ENCODE peak calls at places on chromosomes 16 and 17, in five cellular contexts. R is HCT116, P is trophoblast cell, K is OCI-LY7, D is PC-3. F is an unnamed sample.

GRCh38 chr16:5504028-5504758 is 406.6 kb upstream of the EEF2KMT start:
- DNase-seq in R (no peak), P (no peak), K (no peak), D (no peak), F (no peak)

GRCh38 chr16:11025120-11025531 is 80.8 kb downstream of the CLEC16A start:
- DNase-seq in R (no peak), P (no peak), K (no peak), D (no peak), F (no peak)

GRCh38 chr16:12398029-12398735 is 405.5 kb downstream of the CPPED1 start:
- DNase-seq in R (no peak), P (no peak), K (no peak), D (no peak), F (no peak)

GRCh38 chr16:56424791-56425438 is 430 bp downstream of the AMFR start:
- DNase-seq in R (no peak), P (no peak), K (no peak), D (no peak), F (no peak)

GRCh38 chr16:12271006-12271405 is 294.5 kb downstream of the SNX29 start:
- DNase-seq in R (peak; percentile 12), P (peak; percentile 54), K (peak; percentile 66), D (peak; percentile 56), F (peak; percentile 19)

GRCh38 chr17:81110488-81111040 is 54.7 kb upstream of the PVALEF start:
- DNase-seq in R (no peak), P (no peak), K (no peak), D (no peak), F (no peak)

GRCh38 chr16:84925092-84925772 is 86.1 kb downstream of the ZDHHC7 start:
- DNase-seq in R (peak; percentile 35), P (peak; percentile 23), K (peak; percentile 70), D (peak; percentile 55), F (no peak)

GRCh38 chr16:66427036-66427446 is at the start of gene BEAN1:
- DNase-seq in R (no peak), P (peak; percentile 31), K (no peak), D (peak; percentile 17), F (no peak)

GRCh38 chr16:11138769-11139623 is 117.0 kb downstream of the SOCS1 start:
- DNase-seq in R (no peak), P (peak; percentile 27), K (no peak), D (no peak), F (no peak)

GRCh38 chr17:28406478-28406824 is 439 bp upstream of the SLC46A1 start:
- DNase-seq in R (no peak), P (no peak), K (no peak), D (no peak), F (peak; percentile 58)

GRCh38 chr17:10198509-10199249 is at the start of gene GAS7:
- DNase-seq in R (no peak), P (no peak), K (no peak), D (no peak), F (no peak)

GRCh38 chr16:25257956-25258855 is 561 bp upstream of the ZKSCAN2 start:
- DNase-seq in R (peak; percentile 92), P (peak; percentile 61), K (peak; percentile 90), D (peak; percentile 63), F (peak; percentile 81)

GRCh38 chr17:75634754-75635609 is 1.7 kb downstream of the SMIM5 start:
- DNase-seq in R (no peak), P (no peak), K (no peak), D (no peak), F (no peak)

GRCh38 chr17:33651631-33652030 is 358.5 kb upstream of the ASIC2 start:
- DNase-seq in R (no peak), P (no peak), K (no peak), D (peak; percentile 4), F (peak; percentile 2)

GRCh38 chr16:2810651-2811050 is 6.4 kb upstream of the PRSS21 start:
- DNase-seq in R (no peak), P (no peak), K (no peak), D (no peak), F (no peak)

GRCh38 chr16:5633845-5634440 is 536.3 kb upstream of the EEF2KMT start:
- DNase-seq in R (peak; percentile 18), P (no peak), K (peak; percentile 55), D (peak; percentile 35), F (no peak)

GRCh38 chr16:82481455-82481854 is 145.3 kb upstream of the CDH13 start:
- DNase-seq in R (no peak), P (no peak), K (no peak), D (no peak), F (no peak)

GRCh38 chr17:16948587-16949376 is 23.1 kb downstream of the TNFRSF13B start:
- DNase-seq in R (no peak), P (no peak), K (no peak), D (no peak), F (no peak)

GRCh38 chr17:16945141-16945493 is 26.8 kb downstream of the TNFRSF13B start:
- DNase-seq in R (no peak), P (no peak), K (no peak), D (no peak), F (no peak)

GRCh38 chr17:16944334-16945140 is 27.4 kb downstream of the TNFRSF13B start:
- DNase-seq in R (no peak), P (no peak), K (no peak), D (no peak), F (no peak)

GRCh38 chr17:16945513-16946201 is 26.3 kb downstream of the TNFRSF13B start:
- DNase-seq in R (peak; percentile 7), P (no peak), K (peak; percentile 23), D (no peak), F (no peak)

GRCh38 chr17:16947470-16947869 is 24.4 kb downstream of the TNFRSF13B start:
- DNase-seq in R (no peak), P (no peak), K (peak; percentile 82), D (no peak), F (no peak)
- H2AFZ ChIP-seq in R (no peak overlapping the region), P (no peak overlapping the region), K (no peak overlapping the region), D (no peak overlapping the region), F (no peak overlapping the region)

GRCh38 chr17:7887482-7888183 is 956 bp upstream of the CHD3 start:
- DNase-seq in R (peak; percentile 84), P (peak; percentile 78), K (peak; percentile 90), D (peak; percentile 93), F (peak; percentile 92)
- H2AFZ ChIP-seq in R (no peak overlapping the region), P (peak overlapping the region; percentile 85), K (peak overlapping the region; percentile 19), D (peak overlapping the region; percentile 66), F (peak overlapping the region; percentile 90)

GRCh38 chr16:31008154-31008950 is 2.1 kb downstream of the STX1B start:
- DNase-seq in R (no peak), P (no peak), K (no peak), D (peak; percentile 75), F (peak; percentile 60)
- H2AFZ ChIP-seq in R (no peak overlapping the region), P (no peak overlapping the region), K (no peak overlapping the region), D (no peak overlapping the region), F (no peak overlapping the region)

DNA sequence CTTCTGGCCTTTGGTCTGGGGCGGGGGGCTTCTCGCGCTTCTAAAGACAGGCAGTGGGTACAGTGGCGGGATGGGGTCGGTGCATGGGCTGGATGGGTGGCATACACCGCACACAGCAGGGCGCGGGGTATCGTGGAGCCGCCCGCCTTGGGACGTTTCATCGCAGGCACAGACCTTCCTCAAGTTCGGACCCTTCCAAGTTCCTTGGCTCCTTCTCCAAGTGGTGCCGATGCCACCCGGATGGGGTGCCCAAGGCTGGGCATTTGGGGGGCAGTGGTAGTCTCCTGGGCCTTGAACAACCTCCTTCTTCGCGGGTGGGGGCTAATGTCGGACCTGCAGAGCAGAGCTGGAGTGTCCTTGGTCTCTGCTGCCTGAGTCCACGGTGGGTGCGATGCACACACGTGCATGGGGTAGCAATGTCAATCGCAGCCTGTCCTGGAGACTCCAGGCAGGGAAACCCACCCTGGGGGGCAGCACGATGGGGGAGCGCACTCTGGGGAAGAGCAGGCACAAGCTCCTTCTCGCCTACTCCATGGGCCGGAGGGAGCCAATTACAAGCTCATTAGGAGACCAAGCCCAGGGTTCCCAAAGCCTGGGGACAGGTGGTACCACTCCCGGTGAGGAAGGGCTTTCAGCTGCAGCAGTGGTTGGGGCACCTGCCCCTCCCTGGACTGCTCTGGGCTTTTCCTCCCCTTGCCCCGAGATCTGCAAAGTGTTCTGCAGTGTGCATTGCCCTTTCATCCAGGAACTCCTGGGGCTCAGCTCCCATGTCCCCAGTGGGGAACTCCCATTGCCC is 721 bp upstream of the MTSS2 start:
- DNase-seq in R (no peak), P (no peak), K (no peak), D (no peak), F (no peak)
- H2AFZ ChIP-seq in R (no peak overlapping the region), P (peak overlapping the region; percentile 38), K (no peak overlapping the region), D (no peak overlapping the region), F (no peak overlapping the region)

DNA sequence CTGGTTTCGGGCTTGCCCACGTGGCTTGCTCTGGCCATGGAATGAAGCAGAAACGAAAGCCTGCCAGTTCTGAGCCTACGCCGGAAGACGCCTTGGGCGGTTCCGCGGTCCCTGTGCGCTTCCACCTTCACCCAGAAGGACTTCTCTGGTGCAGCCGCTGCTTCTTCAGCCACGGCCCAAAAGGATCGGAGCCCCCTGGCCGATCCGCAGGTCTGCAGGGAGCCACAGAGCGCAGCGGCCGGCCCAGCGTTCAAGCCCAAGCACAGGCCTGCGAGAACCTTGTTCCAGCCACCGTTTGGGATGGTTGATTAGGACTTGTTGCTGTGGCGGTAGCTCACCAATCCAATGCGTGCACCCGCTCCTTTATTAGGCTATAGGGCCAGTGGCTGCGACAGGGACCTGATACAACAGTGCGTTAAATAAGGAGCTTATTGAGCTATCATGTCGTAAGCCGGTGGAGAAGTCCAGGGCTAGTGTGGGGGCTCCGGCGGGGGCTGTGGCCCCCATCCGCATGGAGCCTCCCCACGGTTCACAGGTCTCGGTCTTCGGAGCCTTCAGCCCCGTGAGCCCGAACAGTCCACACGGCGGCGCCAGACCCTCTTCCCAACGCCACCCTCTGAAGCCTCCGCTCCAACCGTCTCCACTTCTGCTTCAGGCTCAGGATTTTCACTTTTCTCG is 10.2 kb upstream of the MPP2 start:
- DNase-seq in R (no peak), P (peak; percentile 30), K (no peak), D (no peak), F (no peak)
- H2AFZ ChIP-seq in R (no peak overlapping the region), P (no peak overlapping the region), K (peak overlapping the region; percentile 32), D (no peak overlapping the region), F (peak overlapping the region; percentile 65)

GRCh38 chr16:1509307-1510221 is 16.4 kb downstream of the TELO2 start:
- DNase-seq in R (no peak), P (no peak), K (no peak), D (no peak), F (no peak)
- H2AFZ ChIP-seq in R (no peak overlapping the region), P (no peak overlapping the region), K (no peak overlapping the region), D (no peak overlapping the region), F (no peak overlapping the region)